ENCODE peak calls at places on chromosomes 1 and 21, in four cellular contexts. V, A, U and X are unnamed samples.

GRCh38 chr1:27237112-27237511 is 2.7 kb downstream of the WDTC1 start:
- DNase-seq in A (no peak), V (no peak), U (no peak), X (no peak)

GRCh38 chr1:212219679-212220463 is 65.3 kb upstream of the PPP2R5A start:
- DNase-seq in V (no peak), U (no peak), A (no peak), X (no peak)

GRCh38 chr21:44601596-44602473 is 1.4 kb downstream of the KRTAP10-7 start:
- DNase-seq in A (no peak), V (no peak), U (peak), X (no peak)

GRCh38 chr1:212458817-212459216 is 26.1 kb downstream of the NENF start:
- DNase-seq in A (no peak), U (no peak), V (no peak), X (no peak)

GRCh38 chr21:44509539-44509938 is 30.5 kb downstream of the KRTAP10-1 start:
- DNase-seq in A (peak), V (peak), U (no peak), X (peak)

GRCh38 chr1:162701286-162701685 is 69.0 kb downstream of the DDR2 start:
- DNase-seq in U (no peak), A (no peak), V (no peak), X (no peak)

GRCh38 chr1:73604739-73605138 is 593.2 kb downstream of the LRRIQ3 start:
- DNase-seq in V (no peak), A (no peak), U (no peak), X (no peak)

GRCh38 chr1:160177231-160177630 is 13.1 kb upstream of the CASQ1 start:
- DNase-seq in U (no peak), A (no peak), V (no peak), X (no peak)

GRCh38 chr1:208179303-208179702 is 64.9 kb downstream of the PLXNA2 start:
- DNase-seq in V (no peak), U (no peak), A (peak), X (no peak)

GRCh38 chr1:67648582-67649326 is 36.2 kb upstream of the GADD45A start:
- DNase-seq in A (no peak), U (peak), V (no peak), X (no peak)

GRCh38 chr1:151993734-151994496 is at the start of gene S100A10:
- DNase-seq in A (peak), U (peak), V (no peak), X (peak)

GRCh38 chr1:33921281-33921680 is 57.4 kb downstream of the HMGB4 start:
- DNase-seq in U (no peak), A (no peak), V (no peak), X (no peak)

DNA sequence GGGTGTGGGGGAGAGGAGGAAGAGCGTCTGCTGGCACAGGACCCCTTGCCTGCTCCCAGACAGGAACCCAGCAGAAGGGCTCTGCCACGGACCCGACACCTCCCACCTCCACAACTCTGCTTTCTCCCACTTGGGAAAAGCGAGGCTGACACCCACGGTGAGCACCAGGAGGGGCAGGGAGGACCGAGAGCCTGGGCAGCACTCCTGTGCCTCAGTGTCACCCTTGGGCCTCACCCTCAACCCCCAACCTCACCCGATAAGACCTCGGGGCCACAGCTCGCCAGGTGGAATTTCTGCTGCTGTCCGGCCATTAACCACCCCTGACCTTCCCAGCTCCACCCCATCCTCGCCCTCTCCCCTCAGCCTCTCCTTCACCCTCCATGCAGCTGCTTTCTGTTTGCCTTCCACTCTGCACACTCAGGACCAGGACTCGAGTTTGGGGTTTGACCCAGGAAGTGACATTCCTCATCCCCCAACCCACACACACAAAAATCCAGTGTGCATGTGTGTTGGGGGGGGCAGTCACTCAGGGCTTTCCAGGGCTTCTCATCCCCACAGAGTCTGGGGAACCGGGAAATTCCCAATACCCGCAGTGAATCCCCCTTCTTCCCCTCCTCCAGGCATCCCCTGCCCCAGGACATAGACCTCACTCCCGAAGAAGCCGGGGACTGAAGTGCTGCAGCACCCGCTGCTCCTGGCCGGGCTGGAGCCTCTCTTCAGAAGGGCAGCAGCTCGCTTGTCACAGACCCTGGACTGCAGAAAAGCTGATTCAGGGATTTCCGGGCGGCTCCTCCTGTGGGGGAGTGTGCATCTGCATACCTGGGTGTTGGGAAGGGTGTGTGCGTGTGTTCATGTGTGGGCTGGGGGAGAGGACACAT is 65.8 kb downstream of the SYT2 start:
- DNase-seq in A (no peak), U (no peak), V (no peak), X (no peak)
- H3K4me3 ChIP-seq in A (no peak), U (no peak), V (no peak), X (no peak)

GRCh38 chr1:150089846-150090520 is 22.4 kb downstream of the VPS45 start:
- DNase-seq in V (no peak), U (no peak), A (no peak), X (no peak)

GRCh38 chr1:150092180-150092791 is 24.7 kb downstream of the VPS45 start:
- DNase-seq in V (no peak), A (no peak), U (no peak), X (no peak)

GRCh38 chr1:150093805-150094204 is 26.2 kb downstream of the VPS45 start:
- DNase-seq in A (peak), U (no peak), V (no peak), X (no peak)

DNA sequence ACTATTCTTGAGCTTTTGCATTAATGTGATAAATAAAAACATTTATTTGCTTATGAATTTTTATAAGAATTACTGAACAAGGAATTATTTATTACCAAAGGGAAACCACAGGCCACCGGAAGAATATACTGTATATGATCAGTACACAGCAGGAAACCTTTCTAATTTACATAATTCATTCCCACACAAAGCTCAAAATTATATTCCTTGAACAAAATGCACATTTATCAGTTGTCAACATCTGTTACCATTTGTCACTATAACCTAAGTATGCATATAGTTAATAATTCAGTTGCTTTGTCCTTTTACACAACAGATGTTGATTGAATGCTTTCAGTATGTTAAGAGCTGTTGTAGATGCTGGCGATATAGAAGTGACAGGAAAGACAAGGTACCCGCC is 27.2 kb downstream of the VPS45 start:
- DNase-seq in U (no peak), V (no peak), A (no peak), X (no peak)
- H3K27ac ChIP-seq in U (no peak), V (no peak), A (peak), X (no peak)

DNA sequence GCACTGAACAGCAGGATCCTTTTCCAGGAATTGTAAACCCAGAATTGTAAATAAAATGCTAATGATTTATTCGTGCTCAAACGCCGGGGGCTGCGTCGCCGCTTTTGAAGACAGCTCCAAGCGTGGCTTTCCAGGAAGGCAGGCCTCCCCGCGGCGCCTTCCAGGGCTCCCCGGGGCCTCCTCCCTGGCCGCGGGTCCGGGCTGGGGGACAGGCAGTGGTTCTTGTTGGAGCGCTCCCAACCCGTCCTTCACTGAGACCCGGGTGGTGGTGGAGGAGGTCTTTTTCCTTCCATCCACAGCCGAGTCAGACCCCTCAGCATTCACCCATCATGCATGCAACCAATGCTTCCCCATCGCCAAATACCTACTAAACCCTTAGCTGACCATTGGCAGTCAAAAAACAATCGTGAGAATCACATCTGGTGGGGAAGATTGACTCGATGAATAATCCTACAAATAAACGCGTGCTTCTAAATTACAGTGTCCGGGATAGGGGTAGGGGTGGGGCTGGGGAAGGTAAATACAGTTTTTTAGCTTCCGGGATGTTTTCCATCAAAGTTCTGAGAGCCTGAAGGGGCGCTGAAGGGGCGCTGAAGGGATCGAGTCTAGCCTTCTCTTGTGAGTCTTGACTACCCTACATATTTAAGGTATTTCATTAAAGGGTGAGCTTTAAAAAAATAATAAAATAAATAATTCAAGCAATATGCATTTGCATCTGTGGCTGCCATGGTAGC is 40.7 kb downstream of the RRAGC start:
- DNase-seq in A (no peak), U (no peak), V (no peak), X (no peak)
- H3K4me3 ChIP-seq in A (no peak), U (peak), V (peak), X (no peak)

DNA sequence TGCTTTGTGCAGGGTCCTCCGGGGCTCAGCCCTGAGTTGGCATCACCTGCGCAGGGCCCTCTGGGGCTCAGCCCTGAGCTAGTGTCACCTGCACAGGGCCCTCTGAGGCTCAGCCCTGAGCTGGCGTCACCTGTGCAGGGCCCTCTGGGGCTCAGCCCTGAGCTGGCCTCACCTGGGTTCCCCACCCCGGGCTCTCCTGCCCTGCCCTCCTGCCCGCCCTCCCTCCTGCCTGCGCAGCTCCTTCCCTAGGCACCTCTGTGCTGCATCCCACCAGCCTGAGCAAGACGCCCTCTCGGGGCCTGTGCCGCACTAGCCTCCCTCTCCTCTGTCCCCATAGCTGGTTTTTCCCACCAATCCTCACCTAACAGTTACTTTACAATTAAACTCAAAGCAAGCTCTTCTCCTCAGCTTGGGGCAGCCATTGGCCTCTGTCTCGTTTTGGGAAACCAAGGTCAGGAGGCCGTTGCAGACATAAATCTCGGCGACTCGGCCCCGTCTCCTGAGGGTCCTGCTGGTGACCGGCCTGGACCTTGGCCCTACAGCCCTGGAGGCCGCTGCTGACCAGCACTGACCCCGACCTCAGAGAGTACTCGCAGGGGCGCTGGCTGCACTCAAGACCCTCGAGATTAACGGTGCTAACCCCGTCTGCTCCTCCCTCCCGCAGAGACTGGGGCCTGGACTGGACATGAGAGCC is 22.7 kb downstream of the COL6A1 start:
- DNase-seq in V (no peak), A (no peak), U (no peak), X (peak)
- H3K27ac ChIP-seq in V (no peak), A (no peak), U (peak), X (no peak)

GRCh38 chr1:190453550-190453949 is 24.1 kb downstream of the BRINP3 start:
- DNase-seq in A (no peak), U (no peak), V (no peak), X (no peak)
- H3K4me3 ChIP-seq in A (no peak), U (no peak), V (no peak), X (no peak)

GRCh38 chr1:6260961-6261614 is at the start of gene GPR153:
- DNase-seq in U (no peak), V (no peak), A (no peak), X (peak)

GRCh38 chr1:6258675-6259074 is 2.2 kb downstream of the GPR153 start:
- DNase-seq in U (no peak), A (no peak), V (no peak), X (no peak)

GRCh38 chr1:6261615-6261995 is 707 bp upstream of the GPR153 start:
- DNase-seq in V (no peak), U (no peak), A (no peak), X (no peak)

GRCh38 chr1:6260433-6260934 is 414 bp downstream of the GPR153 start:
- DNase-seq in V (no peak), A (no peak), U (no peak), X (peak)

GRCh38 chr1:6259491-6260362 is 1.2 kb downstream of the GPR153 start:
- DNase-seq in U (peak), A (peak), V (peak), X (peak)
- H3K27ac ChIP-seq in U (peak), A (peak), V (peak), X (no peak)

DNA sequence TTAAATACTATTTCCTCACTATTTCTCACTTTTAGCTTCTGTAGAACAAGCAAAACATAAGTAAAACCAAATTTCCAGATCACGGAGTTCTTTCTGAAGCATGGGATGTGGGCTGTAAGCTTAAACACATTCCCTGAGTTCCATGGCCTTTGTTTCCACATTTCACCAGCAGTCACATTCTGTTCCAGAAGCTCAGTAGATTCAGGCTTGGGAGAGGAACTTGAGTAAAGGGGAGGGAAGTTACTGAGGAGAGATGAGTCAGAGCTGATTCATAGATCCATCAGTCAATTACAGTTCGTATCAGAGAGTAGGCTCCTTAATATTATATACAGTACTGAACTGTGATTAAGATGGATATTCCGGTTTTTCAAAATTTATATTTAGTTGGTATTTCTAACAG is 614.2 kb downstream of the NCAM2 start:
- DNase-seq in A (no peak), U (no peak), V (no peak), X (no peak)
- H3K4me3 ChIP-seq in A (no peak), U (no peak), V (no peak), X (no peak)

GRCh38 chr1:78375996-78376395 is 114.8 kb upstream of the PTGFR start:
- DNase-seq in V (no peak), U (no peak), A (no peak), X (no peak)
- H3K27ac ChIP-seq in V (no peak), U (no peak), A (no peak), X (no peak)

GRCh38 chr1:183027791-183028190 is 4.6 kb downstream of the LAMC1 start:
- DNase-seq in V (no peak), U (peak), A (no peak), X (no peak)

GRCh38 chr1:183025782-183026774 is 2.9 kb downstream of the LAMC1 start:
- DNase-seq in V (no peak), A (no peak), U (no peak), X (no peak)

GRCh38 chr1:183029591-183030000 is 6.4 kb downstream of the LAMC1 start:
- DNase-seq in U (no peak), A (no peak), V (no peak), X (no peak)

GRCh38 chr1:183024352-183025337 is 1.4 kb downstream of the LAMC1 start:
- DNase-seq in V (no peak), U (no peak), A (no peak), X (no peak)

DNA sequence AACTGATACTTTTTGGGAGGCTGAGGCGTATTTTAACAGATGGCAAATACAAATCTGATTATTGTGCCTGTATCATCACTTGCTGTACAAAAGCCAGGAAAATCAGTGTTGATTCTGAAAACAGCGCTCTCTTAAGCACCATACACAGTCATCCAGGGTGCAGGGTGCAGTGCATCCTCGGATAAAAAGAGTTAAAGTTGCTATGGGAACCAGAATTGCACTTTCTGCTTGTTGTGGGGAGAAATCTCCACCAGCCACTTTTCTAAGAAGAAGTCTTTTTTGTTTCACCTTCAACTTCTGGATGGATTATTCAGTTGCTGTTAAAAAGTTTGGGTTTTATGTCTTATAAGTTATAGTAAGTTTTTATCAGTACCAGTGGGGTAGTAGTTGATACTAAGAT is 3.8 kb downstream of the LAMC1 start:
- DNase-seq in A (no peak), U (no peak), V (no peak), X (no peak)
- H3K4me3 ChIP-seq in A (peak), U (peak), V (no peak), X (peak)

GRCh38 chr1:224331326-224331725 is 1.4 kb upstream of the NVL start:
- DNase-seq in U (no peak), A (no peak), V (no peak), X (no peak)
- H3K27ac ChIP-seq in U (peak), A (no peak), V (peak), X (no peak)